ENCODE peak calls at places on chromosomes 2 and 18, in six cellular contexts. One of them, this sample, is unnamed.

GRCh38 chr2:239424337-239425045 is 23.7 kb upstream of the HDAC4 start:
- DNase-seq in H1: no peak
- DNase-seq in body of pancreas: no peak
- DNase-seq in A549: no peak
- DNase-seq in gastrocnemius medialis: no peak
- DNase-seq in stomach: no peak
- DNase-seq in this sample: no peak

GRCh38 chr2:156215656-156216055 is 116.9 kb downstream of the NR4A2 start:
- DNase-seq in gastrocnemius medialis: no peak
- DNase-seq in A549: no peak
- DNase-seq in stomach: no peak
- DNase-seq in body of pancreas: no peak
- DNase-seq in H1: no peak
- DNase-seq in this sample: no peak

GRCh38 chr2:179751184-179751809 is 110.1 kb downstream of the ZNF385B start:
- DNase-seq in stomach: no peak
- DNase-seq in H1: no peak
- DNase-seq in body of pancreas: no peak
- DNase-seq in A549: peak; percentile 27
- DNase-seq in gastrocnemius medialis: no peak
- DNase-seq in this sample: no peak

GRCh38 chr18:59743561-59743960 is 46.3 kb upstream of the CCBE1 start:
- DNase-seq in stomach: no peak
- DNase-seq in gastrocnemius medialis: no peak
- DNase-seq in H1: no peak
- DNase-seq in body of pancreas: no peak
- DNase-seq in A549: no peak
- DNase-seq in this sample: no peak

GRCh38 chr18:77146249-77147080 is 13.9 kb upstream of the MBP start:
- DNase-seq in A549: no peak
- DNase-seq in body of pancreas: no peak
- DNase-seq in H1: no peak
- DNase-seq in stomach: no peak
- DNase-seq in gastrocnemius medialis: no peak
- DNase-seq in this sample: no peak

GRCh38 chr2:227817940-227818568 is 4.4 kb downstream of the CCL20 start:
- DNase-seq in A549: peak; percentile 99
- DNase-seq in body of pancreas: peak; percentile 73
- DNase-seq in stomach: peak; percentile 90
- DNase-seq in gastrocnemius medialis: peak; percentile 81
- DNase-seq in H1: no peak
- DNase-seq in this sample: peak; percentile 71

GRCh38 chr2:209005371-209005770 is 418.5 kb upstream of the MAP2 start:
- DNase-seq in gastrocnemius medialis: no peak
- DNase-seq in stomach: no peak
- DNase-seq in A549: no peak
- DNase-seq in H1: no peak
- DNase-seq in body of pancreas: no peak
- DNase-seq in this sample: no peak

GRCh38 chr2:213234641-213235040 is 49.6 kb upstream of the SPAG16 start:
- DNase-seq in stomach: no peak
- DNase-seq in body of pancreas: no peak
- DNase-seq in A549: no peak
- DNase-seq in gastrocnemius medialis: no peak
- DNase-seq in H1: no peak
- DNase-seq in this sample: no peak

GRCh38 chr2:136823291-136823690 is 57.9 kb downstream of the THSD7B start:
- DNase-seq in stomach: no peak
- DNase-seq in H1: no peak
- DNase-seq in gastrocnemius medialis: no peak
- DNase-seq in body of pancreas: no peak
- DNase-seq in A549: no peak
- DNase-seq in this sample: no peak

GRCh38 chr18:48203288-48203945 is 205.8 kb downstream of the ZBTB7C start:
- DNase-seq in gastrocnemius medialis: no peak
- DNase-seq in A549: no peak
- DNase-seq in stomach: no peak
- DNase-seq in H1: no peak
- DNase-seq in body of pancreas: no peak
- DNase-seq in this sample: no peak

GRCh38 chr2:69773201-69773600 is 31.3 kb downstream of the ANXA4 start:
- DNase-seq in stomach: no peak
- DNase-seq in body of pancreas: no peak
- DNase-seq in H1: no peak
- DNase-seq in gastrocnemius medialis: no peak
- DNase-seq in A549: no peak
- DNase-seq in this sample: no peak

GRCh38 chr2:16719409-16719808 is 53.8 kb upstream of the CYRIA start:
- DNase-seq in body of pancreas: no peak
- DNase-seq in stomach: no peak
- DNase-seq in A549: no peak
- DNase-seq in H1: no peak
- DNase-seq in gastrocnemius medialis: no peak
- DNase-seq in this sample: no peak

GRCh38 chr2:27800856-27801255 is 29.3 kb downstream of the MRPL33 start:
- DNase-seq in A549: no peak
- DNase-seq in gastrocnemius medialis: no peak
- DNase-seq in H1: peak; percentile 27
- DNase-seq in body of pancreas: no peak
- DNase-seq in stomach: no peak
- DNase-seq in this sample: no peak
- H3K27ac ChIP-seq in A549: peak overlapping the region; percentile 89
- H3K27ac ChIP-seq in gastrocnemius medialis: peak overlapping the region; percentile 85
- H3K27ac ChIP-seq in H1: no peak overlapping the region
- H3K27ac ChIP-seq in body of pancreas: no peak overlapping the region
- H3K27ac ChIP-seq in stomach: peak overlapping the region; percentile 80
- H3K27ac ChIP-seq in this sample: no peak overlapping the region

GRCh38 chr2:73359915-73360697 is 25.5 kb upstream of the ALMS1 start:
- DNase-seq in gastrocnemius medialis: no peak
- DNase-seq in body of pancreas: no peak
- DNase-seq in stomach: no peak
- DNase-seq in H1: no peak
- DNase-seq in A549: no peak
- DNase-seq in this sample: no peak
- TF ChIP-seq CTCF in gastrocnemius medialis: no peak
- TF ChIP-seq CTCF in body of pancreas: no peak
- TF ChIP-seq CTCF in stomach: no peak
- TF ChIP-seq CTCF in H1: no peak
- TF ChIP-seq CTCF in A549: peak; percentile 48
- TF ChIP-seq CTCF in this sample: no peak

GRCh38 chr2:107001551-107001950 is 115.6 kb upstream of the ST6GAL2 start:
- DNase-seq in H1: no peak
- DNase-seq in stomach: no peak
- DNase-seq in A549: no peak
- DNase-seq in gastrocnemius medialis: no peak
- DNase-seq in body of pancreas: no peak
- DNase-seq in this sample: no peak

GRCh38 chr2:107002735-107003134 is 116.8 kb upstream of the ST6GAL2 start:
- DNase-seq in H1: no peak
- DNase-seq in stomach: no peak
- DNase-seq in gastrocnemius medialis: no peak
- DNase-seq in body of pancreas: no peak
- DNase-seq in A549: no peak
- DNase-seq in this sample: no peak

GRCh38 chr2:106997204-106997603 is 111.2 kb upstream of the ST6GAL2 start:
- DNase-seq in gastrocnemius medialis: no peak
- DNase-seq in stomach: no peak
- DNase-seq in A549: peak; percentile 61
- DNase-seq in H1: no peak
- DNase-seq in body of pancreas: no peak
- DNase-seq in this sample: no peak

GRCh38 chr2:107001964-107002696 is 116.2 kb upstream of the ST6GAL2 start:
- DNase-seq in gastrocnemius medialis: no peak
- DNase-seq in A549: peak; percentile 87
- DNase-seq in body of pancreas: no peak
- DNase-seq in stomach: no peak
- DNase-seq in H1: no peak
- DNase-seq in this sample: no peak

GRCh38 chr2:107001081-107001480 is 115.1 kb upstream of the ST6GAL2 start:
- DNase-seq in stomach: no peak
- DNase-seq in gastrocnemius medialis: no peak
- DNase-seq in body of pancreas: no peak
- DNase-seq in A549: no peak
- DNase-seq in H1: no peak
- DNase-seq in this sample: no peak
- TF ChIP-seq POLR2A in stomach: no peak
- TF ChIP-seq POLR2A in gastrocnemius medialis: no peak
- TF ChIP-seq POLR2A in body of pancreas: no peak
- TF ChIP-seq POLR2A in A549: no peak
- TF ChIP-seq POLR2A in H1: no peak
- TF ChIP-seq POLR2A in this sample: no peak

DNA sequence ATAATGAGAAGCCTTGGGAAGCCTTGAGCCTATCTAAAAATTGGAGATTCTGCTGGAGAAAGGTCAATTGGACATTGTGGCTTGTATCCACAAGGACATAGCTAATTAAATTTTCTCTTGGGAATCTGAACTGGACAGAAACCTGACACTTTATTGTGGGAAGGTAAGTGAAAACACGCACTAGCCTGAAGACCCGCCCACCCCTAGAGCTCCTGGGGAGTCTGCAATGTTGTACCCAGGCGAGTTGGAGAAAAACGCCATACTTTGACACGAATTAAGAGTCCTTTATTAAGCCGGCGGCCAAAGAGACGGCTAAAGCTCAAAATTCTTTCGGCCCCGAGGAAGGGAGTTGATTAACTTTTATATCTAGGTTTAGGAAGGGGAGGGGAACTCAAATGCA is 1.2 kb upstream of the ZNF892 start:
- DNase-seq in A549: no peak
- DNase-seq in H1: no peak
- DNase-seq in gastrocnemius medialis: no peak
- DNase-seq in body of pancreas: no peak
- DNase-seq in stomach: no peak
- DNase-seq in this sample: no peak
- H3K27ac ChIP-seq in A549: no peak overlapping the region
- H3K27ac ChIP-seq in H1: no peak overlapping the region
- H3K27ac ChIP-seq in gastrocnemius medialis: no peak overlapping the region
- H3K27ac ChIP-seq in body of pancreas: no peak overlapping the region
- H3K27ac ChIP-seq in stomach: no peak overlapping the region
- H3K27ac ChIP-seq in this sample: no peak overlapping the region

DNA sequence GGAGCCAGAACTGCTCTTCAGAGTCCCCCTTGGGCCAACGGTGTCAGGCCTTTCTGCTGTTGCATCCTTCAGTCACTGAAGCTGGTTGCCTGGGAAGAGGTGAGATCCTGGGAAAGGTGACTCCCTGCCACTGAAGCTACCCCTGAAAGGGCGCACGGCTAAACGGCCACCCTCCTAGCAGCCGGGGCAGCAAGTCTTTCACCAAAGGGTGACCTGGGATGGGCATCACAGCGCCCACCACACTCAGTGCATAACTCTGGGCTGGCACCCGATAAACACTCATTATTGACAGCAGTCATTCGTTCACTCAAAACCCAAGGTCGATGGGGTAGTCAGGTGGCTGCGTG is 26.5 kb upstream of the FOSL2 start:
- DNase-seq in H1: no peak
- DNase-seq in gastrocnemius medialis: no peak
- DNase-seq in A549: no peak
- DNase-seq in stomach: no peak
- DNase-seq in body of pancreas: no peak
- DNase-seq in this sample: no peak
- TF ChIP-seq CTCF in H1: no peak
- TF ChIP-seq CTCF in gastrocnemius medialis: no peak
- TF ChIP-seq CTCF in A549: no peak
- TF ChIP-seq CTCF in stomach: no peak
- TF ChIP-seq CTCF in body of pancreas: no peak
- TF ChIP-seq CTCF in this sample: no peak

GRCh38 chr2:176001903-176002683 is at the start of gene LNPK:
- DNase-seq in body of pancreas: peak; percentile 93
- DNase-seq in gastrocnemius medialis: peak; percentile 94
- DNase-seq in H1: peak; percentile 95
- DNase-seq in A549: peak; percentile 86
- DNase-seq in stomach: peak; percentile 94
- DNase-seq in this sample: peak; percentile 89
- TF ChIP-seq POLR2A in body of pancreas: peak; percentile 93
- TF ChIP-seq POLR2A in gastrocnemius medialis: peak; percentile 94
- TF ChIP-seq POLR2A in H1: no peak
- TF ChIP-seq POLR2A in A549: peak; percentile 67
- TF ChIP-seq POLR2A in stomach: no peak
- TF ChIP-seq POLR2A in this sample: no peak

GRCh38 chr2:241308267-241308666 is 7.2 kb downstream of the HDLBP start:
- DNase-seq in A549: no peak
- DNase-seq in stomach: no peak
- DNase-seq in body of pancreas: no peak
- DNase-seq in H1: no peak
- DNase-seq in gastrocnemius medialis: no peak
- DNase-seq in this sample: no peak

GRCh38 chr2:241307055-241307454 is 8.4 kb downstream of the HDLBP start:
- DNase-seq in A549: no peak
- DNase-seq in gastrocnemius medialis: no peak
- DNase-seq in stomach: no peak
- DNase-seq in H1: no peak
- DNase-seq in body of pancreas: no peak
- DNase-seq in this sample: no peak

GRCh38 chr2:241310917-241311566 is 4.4 kb downstream of the HDLBP start:
- DNase-seq in A549: no peak
- DNase-seq in H1: no peak
- DNase-seq in gastrocnemius medialis: no peak
- DNase-seq in body of pancreas: no peak
- DNase-seq in stomach: no peak
- DNase-seq in this sample: no peak

GRCh38 chr2:241309684-241310117 is 5.8 kb downstream of the HDLBP start:
- DNase-seq in gastrocnemius medialis: no peak
- DNase-seq in A549: no peak
- DNase-seq in H1: peak; percentile 28
- DNase-seq in stomach: peak; percentile 38
- DNase-seq in body of pancreas: no peak
- DNase-seq in this sample: no peak

DNA sequence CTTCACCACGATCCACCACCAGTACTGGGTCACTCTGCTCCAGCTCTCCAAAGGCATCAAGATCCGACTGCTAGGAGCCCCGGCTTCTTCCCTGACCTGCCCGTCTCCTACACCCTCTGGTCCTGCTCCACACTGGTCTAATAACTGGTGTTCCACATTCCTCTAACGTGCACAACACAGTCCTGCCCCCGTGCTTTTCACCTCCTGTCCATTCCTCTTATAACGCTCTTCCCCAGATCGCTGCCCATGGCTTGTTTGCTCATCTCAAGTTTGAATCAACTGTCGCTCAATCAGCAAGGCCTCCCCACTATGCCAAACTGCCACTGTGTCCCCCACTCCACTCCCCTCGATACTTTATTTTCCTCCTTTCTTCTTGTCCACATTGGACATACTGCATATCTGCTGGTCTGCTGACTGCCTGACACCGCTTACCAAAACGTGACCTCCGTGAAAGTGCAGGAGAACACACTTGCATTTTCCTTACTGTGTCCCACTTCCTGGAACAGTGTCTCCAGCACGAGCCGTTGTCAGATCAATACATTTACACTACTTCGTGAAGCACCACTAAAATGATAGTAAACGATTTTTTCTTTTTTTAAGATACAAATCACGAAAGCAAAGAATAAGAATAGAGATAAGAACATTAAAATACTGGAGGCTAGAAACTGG is 6.5 kb downstream of the HDLBP start:
- DNase-seq in gastrocnemius medialis: no peak
- DNase-seq in H1: no peak
- DNase-seq in body of pancreas: no peak
- DNase-seq in A549: no peak
- DNase-seq in stomach: no peak
- DNase-seq in this sample: no peak
- H3K27ac ChIP-seq in gastrocnemius medialis: no peak overlapping the region
- H3K27ac ChIP-seq in H1: no peak overlapping the region
- H3K27ac ChIP-seq in body of pancreas: peak overlapping the region; percentile 8
- H3K27ac ChIP-seq in A549: no peak overlapping the region
- H3K27ac ChIP-seq in stomach: peak overlapping the region; percentile 47
- H3K27ac ChIP-seq in this sample: no peak overlapping the region

GRCh38 chr2:198054299-198054698 is 249.9 kb downstream of the PLCL1 start:
- DNase-seq in gastrocnemius medialis: no peak
- DNase-seq in body of pancreas: no peak
- DNase-seq in stomach: peak; percentile 34
- DNase-seq in A549: peak; percentile 30
- DNase-seq in H1: peak; percentile 52
- DNase-seq in this sample: no peak
- TF ChIP-seq CTCF in gastrocnemius medialis: peak; percentile 5
- TF ChIP-seq CTCF in body of pancreas: no peak
- TF ChIP-seq CTCF in stomach: no peak
- TF ChIP-seq CTCF in A549: no peak
- TF ChIP-seq CTCF in H1: peak; percentile 55
- TF ChIP-seq CTCF in this sample: peak; percentile 17

This sample was measured in tibial nerve.